ENCODE peak calls at places on chromosomes 16 and 17, in seven cellular contexts. One of them, this sample, is unnamed.

GRCh38 chr17:45341389-45342158 is 24.8 kb upstream of the MAP3K14 start:
- DNase-seq in astrocyte: peak
- DNase-seq in GM06990: no peak
- DNase-seq in transverse colon: peak
- DNase-seq in lower leg skin: no peak
- DNase-seq in tibial artery: peak
- DNase-seq in GM23338: peak
- DNase-seq in this sample: no peak

GRCh38 chr16:53775821-53776431 is 72.0 kb downstream of the FTO start:
- DNase-seq in astrocyte: peak
- DNase-seq in GM06990: no peak
- DNase-seq in transverse colon: peak
- DNase-seq in lower leg skin: peak
- DNase-seq in tibial artery: peak
- DNase-seq in GM23338: peak
- DNase-seq in this sample: no peak

GRCh38 chr16:15952265-15952711 is 2.9 kb downstream of the ABCC1 start:
- DNase-seq in astrocyte: peak
- DNase-seq in GM06990: no peak
- DNase-seq in transverse colon: no peak
- DNase-seq in lower leg skin: no peak
- DNase-seq in tibial artery: no peak
- DNase-seq in GM23338: no peak
- DNase-seq in this sample: no peak

GRCh38 chr17:28570716-28571254 is 539 bp downstream of the PIGS start:
- DNase-seq in astrocyte: no peak
- DNase-seq in GM06990: peak
- DNase-seq in transverse colon: peak
- DNase-seq in lower leg skin: no peak
- DNase-seq in tibial artery: no peak
- DNase-seq in GM23338: peak
- DNase-seq in this sample: no peak

GRCh38 chr16:74825016-74825415 is 50.4 kb upstream of the FA2H start:
- DNase-seq in astrocyte: no peak
- DNase-seq in GM06990: no peak
- DNase-seq in transverse colon: no peak
- DNase-seq in lower leg skin: no peak
- DNase-seq in tibial artery: no peak
- DNase-seq in GM23338: no peak
- DNase-seq in this sample: no peak

GRCh38 chr17:76000016-76000754 is 470 bp upstream of the CDK3 start:
- DNase-seq in astrocyte: no peak
- DNase-seq in GM06990: peak
- DNase-seq in transverse colon: peak
- DNase-seq in lower leg skin: no peak
- DNase-seq in tibial artery: no peak
- DNase-seq in GM23338: peak
- DNase-seq in this sample: no peak

GRCh38 chr16:15493416-15494181 is 59.2 kb downstream of the BMERB1 start:
- DNase-seq in astrocyte: peak
- DNase-seq in GM06990: no peak
- DNase-seq in transverse colon: no peak
- DNase-seq in lower leg skin: no peak
- DNase-seq in tibial artery: no peak
- DNase-seq in GM23338: no peak
- DNase-seq in this sample: no peak

GRCh38 chr16:84411768-84412167 is 43.4 kb downstream of the ATP2C2 start:
- DNase-seq in astrocyte: no peak
- DNase-seq in GM06990: no peak
- DNase-seq in transverse colon: no peak
- DNase-seq in lower leg skin: no peak
- DNase-seq in tibial artery: no peak
- DNase-seq in GM23338: no peak
- DNase-seq in this sample: no peak

GRCh38 chr16:73797115-73797514 is 499.5 kb upstream of the PSMD7 start:
- DNase-seq in astrocyte: no peak
- DNase-seq in GM06990: no peak
- DNase-seq in transverse colon: no peak
- DNase-seq in lower leg skin: no peak
- DNase-seq in tibial artery: no peak
- DNase-seq in GM23338: no peak
- DNase-seq in this sample: no peak

GRCh38 chr16:55406651-55407050 is 72.3 kb upstream of the MMP2 start:
- DNase-seq in astrocyte: no peak
- DNase-seq in GM06990: no peak
- DNase-seq in transverse colon: no peak
- DNase-seq in lower leg skin: no peak
- DNase-seq in tibial artery: no peak
- DNase-seq in GM23338: no peak
- DNase-seq in this sample: no peak

GRCh38 chr17:61285483-61286320 is 113.9 kb upstream of the TBX2 start:
- DNase-seq in astrocyte: peak
- DNase-seq in GM06990: no peak
- DNase-seq in transverse colon: no peak
- DNase-seq in lower leg skin: no peak
- DNase-seq in tibial artery: no peak
- DNase-seq in GM23338: peak
- DNase-seq in this sample: no peak

GRCh38 chr17:64162575-64162974 is 32.6 kb upstream of the ERN1 start:
- DNase-seq in astrocyte: no peak
- DNase-seq in GM06990: no peak
- DNase-seq in transverse colon: no peak
- DNase-seq in lower leg skin: no peak
- DNase-seq in tibial artery: no peak
- DNase-seq in GM23338: no peak
- DNase-seq in this sample: no peak

GRCh38 chr17:50218771-50219315 is 17.4 kb upstream of the COL1A1 start:
- DNase-seq in astrocyte: peak
- DNase-seq in GM06990: no peak
- DNase-seq in transverse colon: no peak
- DNase-seq in lower leg skin: peak
- DNase-seq in tibial artery: no peak
- DNase-seq in GM23338: no peak
- DNase-seq in this sample: no peak

GRCh38 chr16:88478115-88478514 is 25.0 kb downstream of the ZFPM1 start:
- DNase-seq in astrocyte: no peak
- DNase-seq in GM06990: no peak
- DNase-seq in transverse colon: no peak
- DNase-seq in lower leg skin: no peak
- DNase-seq in tibial artery: no peak
- DNase-seq in GM23338: no peak
- DNase-seq in this sample: no peak

GRCh38 chr16:86089986-86090385 is 191.0 kb downstream of the IRF8 start:
- DNase-seq in astrocyte: no peak
- DNase-seq in GM06990: peak
- DNase-seq in transverse colon: no peak
- DNase-seq in lower leg skin: no peak
- DNase-seq in tibial artery: peak
- DNase-seq in GM23338: no peak
- DNase-seq in this sample: peak

GRCh38 chr16:67459066-67459857 is 21.7 kb downstream of the ATP6V0D1 start:
- DNase-seq in astrocyte: no peak
- DNase-seq in GM06990: no peak
- DNase-seq in transverse colon: peak
- DNase-seq in lower leg skin: no peak
- DNase-seq in tibial artery: no peak
- DNase-seq in GM23338: no peak
- DNase-seq in this sample: no peak

GRCh38 chr16:17334096-17334495 is 136.7 kb downstream of the XYLT1 start:
- DNase-seq in astrocyte: peak
- DNase-seq in GM06990: no peak
- DNase-seq in transverse colon: no peak
- DNase-seq in lower leg skin: no peak
- DNase-seq in tibial artery: peak
- DNase-seq in GM23338: no peak
- DNase-seq in this sample: no peak

GRCh38 chr17:5019475-5019956 is 15.7 kb downstream of the SLC52A1 start:
- DNase-seq in astrocyte: no peak
- DNase-seq in GM06990: no peak
- DNase-seq in transverse colon: no peak
- DNase-seq in lower leg skin: no peak
- DNase-seq in tibial artery: no peak
- DNase-seq in GM23338: peak
- DNase-seq in this sample: no peak

GRCh38 chr16:8828541-8829165 is 31.0 kb downstream of the PMM2 start:
- DNase-seq in astrocyte: no peak
- DNase-seq in GM06990: no peak
- DNase-seq in transverse colon: no peak
- DNase-seq in lower leg skin: no peak
- DNase-seq in tibial artery: no peak
- DNase-seq in GM23338: no peak
- DNase-seq in this sample: no peak

GRCh38 chr16:48892884-48893283 is 282.9 kb upstream of the N4BP1 start:
- DNase-seq in astrocyte: no peak
- DNase-seq in GM06990: no peak
- DNase-seq in transverse colon: no peak
- DNase-seq in lower leg skin: no peak
- DNase-seq in tibial artery: no peak
- DNase-seq in GM23338: peak
- DNase-seq in this sample: no peak

GRCh38 chr17:55540414-55541091 is 29.3 kb upstream of the SMIM36 start:
- DNase-seq in astrocyte: peak
- DNase-seq in GM06990: no peak
- DNase-seq in transverse colon: no peak
- DNase-seq in lower leg skin: no peak
- DNase-seq in tibial artery: no peak
- DNase-seq in GM23338: no peak
- DNase-seq in this sample: no peak

GRCh38 chr17:82964851-82965341 is 114.5 kb upstream of the METRNL start:
- DNase-seq in astrocyte: no peak
- DNase-seq in GM06990: no peak
- DNase-seq in transverse colon: no peak
- DNase-seq in lower leg skin: no peak
- DNase-seq in tibial artery: no peak
- DNase-seq in GM23338: no peak
- DNase-seq in this sample: no peak

GRCh38 chr17:19288453-19288852 is 51.3 kb downstream of the EPN2 start:
- DNase-seq in astrocyte: no peak
- DNase-seq in GM06990: no peak
- DNase-seq in transverse colon: no peak
- DNase-seq in lower leg skin: no peak
- DNase-seq in tibial artery: no peak
- DNase-seq in GM23338: peak
- DNase-seq in this sample: no peak

GRCh38 chr16:21194771-21195301 is 16.5 kb downstream of the ZP2 start:
- DNase-seq in astrocyte: peak
- DNase-seq in GM06990: no peak
- DNase-seq in transverse colon: no peak
- DNase-seq in lower leg skin: no peak
- DNase-seq in tibial artery: no peak
- DNase-seq in GM23338: no peak
- DNase-seq in this sample: no peak

GRCh38 chr17:51999654-52000053 is 158.9 kb downstream of the CA10 start:
- DNase-seq in astrocyte: no peak
- DNase-seq in GM06990: no peak
- DNase-seq in transverse colon: no peak
- DNase-seq in lower leg skin: no peak
- DNase-seq in tibial artery: no peak
- DNase-seq in GM23338: no peak
- DNase-seq in this sample: no peak

GRCh38 chr16:47143329-47143676 is 442 bp downstream of the NETO2 start:
- DNase-seq in astrocyte: peak
- DNase-seq in GM06990: peak
- DNase-seq in transverse colon: peak
- DNase-seq in lower leg skin: no peak
- DNase-seq in tibial artery: no peak
- DNase-seq in GM23338: peak
- DNase-seq in this sample: no peak

DNA sequence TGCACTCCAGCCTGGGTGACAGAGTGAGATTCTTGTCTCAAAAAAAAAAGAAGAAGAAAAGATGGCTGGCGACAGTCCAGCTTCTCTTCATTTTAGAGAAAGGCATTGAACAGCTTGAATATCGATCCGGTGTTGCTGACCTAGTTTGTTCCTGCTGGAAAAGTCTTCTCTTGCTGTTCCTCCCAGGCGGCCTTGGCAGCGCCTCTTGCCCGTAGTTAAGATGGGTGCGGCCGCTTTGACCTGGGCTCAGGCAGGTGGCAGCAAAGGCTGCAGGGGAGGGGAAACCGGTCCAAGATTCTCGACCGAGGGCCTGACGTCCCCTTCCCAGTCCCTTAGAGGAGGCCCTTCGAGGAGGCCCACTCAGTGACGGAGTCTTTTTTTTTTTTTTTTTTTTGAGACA is 3.8 kb upstream of the ZNF764 start:
- DNase-seq in astrocyte: no peak
- DNase-seq in GM06990: no peak
- DNase-seq in transverse colon: peak
- DNase-seq in lower leg skin: no peak
- DNase-seq in tibial artery: no peak
- DNase-seq in GM23338: peak
- DNase-seq in this sample: no peak
- H3K4me3 ChIP-seq in astrocyte: no peak
- H3K4me3 ChIP-seq in GM06990: no peak
- H3K4me3 ChIP-seq in transverse colon: peak
- H3K4me3 ChIP-seq in lower leg skin: no peak
- H3K4me3 ChIP-seq in tibial artery: peak
- H3K4me3 ChIP-seq in GM23338: peak
- H3K4me3 ChIP-seq in this sample: peak

DNA sequence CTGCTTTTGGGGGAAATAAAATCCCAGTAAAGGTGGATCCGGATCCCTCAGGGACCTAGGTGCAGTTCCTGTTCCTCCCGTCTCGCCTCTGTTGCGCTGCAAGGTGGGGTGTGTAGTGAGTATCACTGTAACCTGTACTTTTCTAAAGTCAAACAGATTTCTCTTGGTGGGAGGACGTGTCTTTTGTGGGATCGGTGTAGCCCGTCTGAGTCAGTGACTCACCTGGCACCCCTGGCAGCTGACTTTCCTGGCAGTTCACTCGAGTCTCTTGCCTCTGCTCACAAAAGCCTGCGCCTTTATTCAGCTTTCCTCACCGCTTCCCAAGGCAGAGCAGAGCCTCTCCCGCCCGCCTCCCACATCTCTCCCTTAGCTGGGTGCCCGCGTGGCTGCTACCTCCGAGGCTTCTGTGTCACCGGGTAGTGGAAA is 85.7 kb downstream of the CMIP start:
- DNase-seq in astrocyte: no peak
- DNase-seq in GM06990: no peak
- DNase-seq in transverse colon: no peak
- DNase-seq in lower leg skin: peak
- DNase-seq in tibial artery: no peak
- DNase-seq in GM23338: no peak
- DNase-seq in this sample: no peak
- TF ChIP-seq CTCF in astrocyte: no peak
- TF ChIP-seq CTCF in GM06990: no peak
- TF ChIP-seq CTCF in transverse colon: no peak
- TF ChIP-seq CTCF in lower leg skin: no peak
- TF ChIP-seq CTCF in tibial artery: no peak
- TF ChIP-seq CTCF in GM23338: no peak
- TF ChIP-seq CTCF in this sample: no peak

GRCh38 chr16:1958715-1959268 is 546 bp upstream of the NDUFB10 start:
- DNase-seq in astrocyte: no peak
- DNase-seq in GM06990: peak
- DNase-seq in transverse colon: no peak
- DNase-seq in lower leg skin: no peak
- DNase-seq in tibial artery: no peak
- DNase-seq in GM23338: no peak
- DNase-seq in this sample: no peak
- H3K4me3 ChIP-seq in astrocyte: peak
- H3K4me3 ChIP-seq in GM06990: no peak
- H3K4me3 ChIP-seq in transverse colon: no peak
- H3K4me3 ChIP-seq in lower leg skin: no peak
- H3K4me3 ChIP-seq in tibial artery: peak
- H3K4me3 ChIP-seq in GM23338: peak
- H3K4me3 ChIP-seq in this sample: no peak

GRCh38 chr17:48153711-48154642 is 46.4 kb downstream of the SNX11 start:
- DNase-seq in astrocyte: peak
- DNase-seq in GM06990: no peak
- DNase-seq in transverse colon: peak
- DNase-seq in lower leg skin: no peak
- DNase-seq in tibial artery: no peak
- DNase-seq in GM23338: peak
- DNase-seq in this sample: no peak
- TF ChIP-seq CTCF in astrocyte: peak
- TF ChIP-seq CTCF in GM06990: peak
- TF ChIP-seq CTCF in transverse colon: peak
- TF ChIP-seq CTCF in lower leg skin: no peak
- TF ChIP-seq CTCF in tibial artery: peak
- TF ChIP-seq CTCF in GM23338: peak
- TF ChIP-seq CTCF in this sample: peak

This sample was measured in GM12864.